ENCODE peak calls at places on chromosomes 16 and 17, in seven cellular contexts. One of them, this sample, is unnamed.
A peak's percentile ranks its signal among the peaks of the same experiment; 100 is the strongest.

GRCh38 chr16:30065943-30066881 is 652 bp downstream of the ALDOA start:
- DNase-seq in tibial artery: no peak
- DNase-seq in left ventricle myocardium superior: peak; percentile 42
- DNase-seq in ACHN: peak; percentile 65
- DNase-seq in colonic mucosa: peak; percentile 52
- DNase-seq in stimulated activated CD4-positive, alpha-beta T cell treated with anti-CD3 and anti-CD28 coated beads, TNF-alpha, amount 100 ng/mL, for 1 hour: no peak
- DNase-seq in RCC 7860: peak; percentile 21
- DNase-seq in this sample: no peak

GRCh38 chr17:42520540-42520951 is 15.5 kb upstream of the NAGLU start:
- DNase-seq in colonic mucosa: no peak
- DNase-seq in left ventricle myocardium superior: no peak
- DNase-seq in RCC 7860: no peak
- DNase-seq in stimulated activated CD4-positive, alpha-beta T cell treated with anti-CD3 and anti-CD28 coated beads, TNF-alpha, amount 100 ng/mL, for 1 hour: no peak
- DNase-seq in tibial artery: no peak
- DNase-seq in ACHN: no peak
- DNase-seq in this sample: no peak

GRCh38 chr17:15920758-15921239 is 24.1 kb upstream of the ADORA2B start:
- DNase-seq in tibial artery: no peak
- DNase-seq in colonic mucosa: no peak
- DNase-seq in RCC 7860: peak; percentile 95
- DNase-seq in left ventricle myocardium superior: peak; percentile 57
- DNase-seq in stimulated activated CD4-positive, alpha-beta T cell treated with anti-CD3 and anti-CD28 coated beads, TNF-alpha, amount 100 ng/mL, for 1 hour: no peak
- DNase-seq in ACHN: peak; percentile 14
- DNase-seq in this sample: no peak

GRCh38 chr17:80254396-80255241 is 6.0 kb upstream of the RNF213 start:
- DNase-seq in RCC 7860: peak; percentile 99
- DNase-seq in left ventricle myocardium superior: no peak
- DNase-seq in stimulated activated CD4-positive, alpha-beta T cell treated with anti-CD3 and anti-CD28 coated beads, TNF-alpha, amount 100 ng/mL, for 1 hour: no peak
- DNase-seq in tibial artery: peak; percentile 33
- DNase-seq in colonic mucosa: peak; percentile 79
- DNase-seq in ACHN: peak; percentile 100
- DNase-seq in this sample: no peak

GRCh38 chr16:5036228-5037156 is 2.8 kb upstream of the NAGPA start:
- DNase-seq in colonic mucosa: no peak
- DNase-seq in RCC 7860: no peak
- DNase-seq in stimulated activated CD4-positive, alpha-beta T cell treated with anti-CD3 and anti-CD28 coated beads, TNF-alpha, amount 100 ng/mL, for 1 hour: no peak
- DNase-seq in left ventricle myocardium superior: no peak
- DNase-seq in ACHN: no peak
- DNase-seq in tibial artery: no peak
- DNase-seq in this sample: no peak

GRCh38 chr16:89581045-89581695 is 5.6 kb downstream of the CPNE7 start:
- DNase-seq in left ventricle myocardium superior: no peak
- DNase-seq in tibial artery: no peak
- DNase-seq in colonic mucosa: no peak
- DNase-seq in RCC 7860: peak; percentile 97
- DNase-seq in ACHN: peak; percentile 100
- DNase-seq in stimulated activated CD4-positive, alpha-beta T cell treated with anti-CD3 and anti-CD28 coated beads, TNF-alpha, amount 100 ng/mL, for 1 hour: no peak
- DNase-seq in this sample: no peak

GRCh38 chr17:77863814-77864161 is 94.7 kb upstream of the TNRC6C start:
- DNase-seq in ACHN: no peak
- DNase-seq in RCC 7860: no peak
- DNase-seq in tibial artery: peak; percentile 40
- DNase-seq in stimulated activated CD4-positive, alpha-beta T cell treated with anti-CD3 and anti-CD28 coated beads, TNF-alpha, amount 100 ng/mL, for 1 hour: no peak
- DNase-seq in left ventricle myocardium superior: peak; percentile 74
- DNase-seq in colonic mucosa: peak; percentile 80
- DNase-seq in this sample: no peak

GRCh38 chr17:28133562-28133970 is 91.1 kb downstream of the NLK start:
- DNase-seq in left ventricle myocardium superior: no peak
- DNase-seq in colonic mucosa: no peak
- DNase-seq in tibial artery: no peak
- DNase-seq in RCC 7860: peak; percentile 87
- DNase-seq in ACHN: peak; percentile 62
- DNase-seq in stimulated activated CD4-positive, alpha-beta T cell treated with anti-CD3 and anti-CD28 coated beads, TNF-alpha, amount 100 ng/mL, for 1 hour: no peak
- DNase-seq in this sample: no peak

GRCh38 chr17:3943240-3943891 is 20.9 kb downstream of the ATP2A3 start:
- DNase-seq in ACHN: no peak
- DNase-seq in colonic mucosa: no peak
- DNase-seq in left ventricle myocardium superior: no peak
- DNase-seq in tibial artery: no peak
- DNase-seq in stimulated activated CD4-positive, alpha-beta T cell treated with anti-CD3 and anti-CD28 coated beads, TNF-alpha, amount 100 ng/mL, for 1 hour: no peak
- DNase-seq in RCC 7860: no peak
- DNase-seq in this sample: no peak

GRCh38 chr16:47309581-47310312 is 151.1 kb downstream of the ITFG1 start:
- DNase-seq in stimulated activated CD4-positive, alpha-beta T cell treated with anti-CD3 and anti-CD28 coated beads, TNF-alpha, amount 100 ng/mL, for 1 hour: no peak
- DNase-seq in RCC 7860: no peak
- DNase-seq in colonic mucosa: no peak
- DNase-seq in ACHN: no peak
- DNase-seq in left ventricle myocardium superior: no peak
- DNase-seq in tibial artery: no peak
- DNase-seq in this sample: no peak

GRCh38 chr17:7025240-7025639 is 2.4 kb downstream of the BCL6B start:
- DNase-seq in colonic mucosa: no peak
- DNase-seq in tibial artery: no peak
- DNase-seq in RCC 7860: no peak
- DNase-seq in left ventricle myocardium superior: no peak
- DNase-seq in ACHN: peak; percentile 60
- DNase-seq in stimulated activated CD4-positive, alpha-beta T cell treated with anti-CD3 and anti-CD28 coated beads, TNF-alpha, amount 100 ng/mL, for 1 hour: no peak
- DNase-seq in this sample: no peak

GRCh38 chr16:49510676-49511305 is 137.2 kb downstream of the C16orf78 start:
- DNase-seq in RCC 7860: no peak
- DNase-seq in ACHN: no peak
- DNase-seq in tibial artery: no peak
- DNase-seq in colonic mucosa: no peak
- DNase-seq in left ventricle myocardium superior: no peak
- DNase-seq in stimulated activated CD4-positive, alpha-beta T cell treated with anti-CD3 and anti-CD28 coated beads, TNF-alpha, amount 100 ng/mL, for 1 hour: no peak
- DNase-seq in this sample: no peak

GRCh38 chr17:65820306-65820705 is 258.9 kb upstream of the AXIN2 start:
- DNase-seq in colonic mucosa: no peak
- DNase-seq in RCC 7860: no peak
- DNase-seq in stimulated activated CD4-positive, alpha-beta T cell treated with anti-CD3 and anti-CD28 coated beads, TNF-alpha, amount 100 ng/mL, for 1 hour: no peak
- DNase-seq in left ventricle myocardium superior: no peak
- DNase-seq in tibial artery: no peak
- DNase-seq in ACHN: no peak
- DNase-seq in this sample: no peak

GRCh38 chr16:24035127-24035842 is 199.5 kb downstream of the PRKCB start:
- DNase-seq in tibial artery: no peak
- DNase-seq in stimulated activated CD4-positive, alpha-beta T cell treated with anti-CD3 and anti-CD28 coated beads, TNF-alpha, amount 100 ng/mL, for 1 hour: no peak
- DNase-seq in colonic mucosa: no peak
- DNase-seq in left ventricle myocardium superior: no peak
- DNase-seq in RCC 7860: no peak
- DNase-seq in ACHN: no peak
- DNase-seq in this sample: peak; percentile 29

GRCh38 chr17:45965741-45966140 is 33.3 kb upstream of the STH start:
- DNase-seq in colonic mucosa: no peak
- DNase-seq in RCC 7860: no peak
- DNase-seq in left ventricle myocardium superior: no peak
- DNase-seq in ACHN: no peak
- DNase-seq in tibial artery: no peak
- DNase-seq in stimulated activated CD4-positive, alpha-beta T cell treated with anti-CD3 and anti-CD28 coated beads, TNF-alpha, amount 100 ng/mL, for 1 hour: no peak
- DNase-seq in this sample: no peak

This sample was measured in central memory CD8-positive, alpha-beta T cell.